ENCODE peak calls at places on chromosome 22, in eight cellular contexts. I is astrocyte of the spinal cord; P is fibroblast of pulmonary artery; Z is activated B cell treated with CpG ODN at 0.5 μM for 24 hours; W is tibial artery; X is choroid plexus epithelial cell; N is activated CD8-positive, alpha-beta T cell treated with anti-CD3 and anti-CD28 coated beads for 36 hours; Q is endothelial cell. B is an unnamed sample.

GRCh38 chr22:24189249-24190158 is 8.2 kb downstream of the SUSD2 start:
- DNase-seq in I (peak), P (peak), Z (peak), W (peak), X (peak), N (peak), Q (peak), B (no peak)

GRCh38 chr22:43239102-43239875 is 52.4 kb upstream of the TTLL12 start:
- DNase-seq in I (no peak), P (peak), Z (no peak), W (no peak), X (no peak), N (no peak), Q (no peak), B (no peak)

GRCh38 chr22:47943729-47944700 is 1181.6 kb downstream of the TBC1D22A start:
- DNase-seq in I (no peak), P (no peak), Z (no peak), W (no peak), X (no peak), N (no peak), Q (no peak), B (no peak)

GRCh38 chr22:45638834-45639746 is 32.5 kb upstream of the ATXN10 start:
- DNase-seq in I (peak), P (peak), Z (no peak), W (peak), X (peak), N (no peak), Q (no peak), B (no peak)

GRCh38 chr22:47047321-47048122 is 285.1 kb downstream of the TBC1D22A start:
- DNase-seq in I (no peak), P (no peak), Z (no peak), W (no peak), X (no peak), N (no peak), Q (no peak), B (no peak)

GRCh38 chr22:25112538-25113253 is 87.0 kb upstream of the CRYBB3 start:
- DNase-seq in I (no peak), P (no peak), Z (no peak), W (no peak), X (no peak), N (no peak), Q (no peak), B (no peak)

GRCh38 chr22:17145021-17145680 is 13.9 kb downstream of the HDHD5 start:
- DNase-seq in I (no peak), P (no peak), Z (no peak), W (no peak), X (no peak), N (no peak), Q (no peak), B (no peak)

GRCh38 chr22:42743501-42743991 is 22.9 kb upstream of the A4GALT start:
- DNase-seq in I (peak), P (peak), Z (no peak), W (peak), X (peak), N (no peak), Q (no peak), B (no peak)

GRCh38 chr22:46931414-46931813 is 169.0 kb downstream of the TBC1D22A start:
- DNase-seq in I (peak), P (peak), Z (no peak), W (no peak), X (peak), N (no peak), Q (no peak), B (no peak)

GRCh38 chr22:47213571-47214230 is 451.3 kb downstream of the TBC1D22A start:
- DNase-seq in I (no peak), P (peak), Z (peak), W (no peak), X (peak), N (peak), Q (no peak), B (no peak)

GRCh38 chr22:28938286-28938833 is 55.0 kb downstream of the ZNRF3 start:
- DNase-seq in I (no peak), P (no peak), Z (no peak), W (no peak), X (no peak), N (no peak), Q (no peak), B (no peak)

GRCh38 chr22:30636226-30637077 is 871 bp downstream of the SLC35E4 start:
- DNase-seq in I (peak), P (no peak), Z (peak), W (no peak), X (no peak), N (peak), Q (peak), B (no peak)

GRCh38 chr22:31501738-31502137 is 5.4 kb downstream of the SFI1 start:
- DNase-seq in I (no peak), P (no peak), Z (no peak), W (no peak), X (no peak), N (no peak), Q (no peak), B (no peak)

GRCh38 chr22:31734512-31734911 is 15.4 kb downstream of the PRR14L start:
- DNase-seq in I (peak), P (peak), Z (no peak), W (no peak), X (peak), N (no peak), Q (no peak), B (no peak)

GRCh38 chr22:46087816-46088277 is 62.5 kb upstream of the PPARA start:
- DNase-seq in I (peak), P (peak), Z (no peak), W (peak), X (peak), N (no peak), Q (no peak), B (no peak)

GRCh38 chr22:46577361-46578249 is 40.2 kb upstream of the CELSR1 start:
- DNase-seq in I (no peak), P (no peak), Z (no peak), W (no peak), X (no peak), N (peak), Q (no peak), B (no peak)

GRCh38 chr22:28795932-28796856 is 4.2 kb downstream of the XBP1 start:
- DNase-seq in I (no peak), P (no peak), Z (no peak), W (no peak), X (no peak), N (no peak), Q (no peak), B (no peak)

GRCh38 chr22:28909375-28909774 is 26.0 kb downstream of the ZNRF3 start:
- DNase-seq in I (no peak), P (peak), Z (no peak), W (no peak), X (peak), N (peak), Q (no peak), B (no peak)

GRCh38 chr22:28801845-28802594 is 1.7 kb upstream of the XBP1 start:
- DNase-seq in I (no peak), P (no peak), Z (no peak), W (peak), X (no peak), N (no peak), Q (no peak), B (no peak)

GRCh38 chr22:48594757-48595510 is 1232.7 kb downstream of the BRD1 start:
- DNase-seq in I (no peak), P (no peak), Z (no peak), W (no peak), X (no peak), N (no peak), Q (no peak), B (no peak)

GRCh38 chr22:19723165-19723989 is at the start of gene GP1BB:
- DNase-seq in I (peak), P (peak), Z (peak), W (no peak), X (peak), N (peak), Q (peak), B (no peak)

GRCh38 chr22:43955883-43956286 is 643 bp downstream of the SAMM50 start:
- DNase-seq in I (peak), P (peak), Z (no peak), W (no peak), X (no peak), N (peak), Q (no peak), B (no peak)

GRCh38 chr22:28977481-28977971 is 84.1 kb downstream of the C22orf31 start:
- DNase-seq in I (peak), P (peak), Z (no peak), W (no peak), X (peak), N (no peak), Q (no peak), B (no peak)

GRCh38 chr22:39534591-39535301 is 2.2 kb upstream of the RPS19BP1 start:
- DNase-seq in I (peak), P (peak), Z (peak), W (peak), X (peak), N (peak), Q (peak), B (no peak)

GRCh38 chr22:39534092-39534506 is 1.6 kb upstream of the RPS19BP1 start:
- DNase-seq in I (no peak), P (no peak), Z (no peak), W (no peak), X (no peak), N (peak), Q (no peak), B (no peak)

GRCh38 chr22:39530692-39531331 is 1.7 kb downstream of the RPS19BP1 start:
- DNase-seq in I (peak), P (peak), Z (no peak), W (no peak), X (peak), N (peak), Q (no peak), B (no peak)

GRCh38 chr22:39530136-39530535 is 2.4 kb downstream of the RPS19BP1 start:
- DNase-seq in I (no peak), P (no peak), Z (no peak), W (no peak), X (no peak), N (no peak), Q (no peak), B (no peak)

DNA sequence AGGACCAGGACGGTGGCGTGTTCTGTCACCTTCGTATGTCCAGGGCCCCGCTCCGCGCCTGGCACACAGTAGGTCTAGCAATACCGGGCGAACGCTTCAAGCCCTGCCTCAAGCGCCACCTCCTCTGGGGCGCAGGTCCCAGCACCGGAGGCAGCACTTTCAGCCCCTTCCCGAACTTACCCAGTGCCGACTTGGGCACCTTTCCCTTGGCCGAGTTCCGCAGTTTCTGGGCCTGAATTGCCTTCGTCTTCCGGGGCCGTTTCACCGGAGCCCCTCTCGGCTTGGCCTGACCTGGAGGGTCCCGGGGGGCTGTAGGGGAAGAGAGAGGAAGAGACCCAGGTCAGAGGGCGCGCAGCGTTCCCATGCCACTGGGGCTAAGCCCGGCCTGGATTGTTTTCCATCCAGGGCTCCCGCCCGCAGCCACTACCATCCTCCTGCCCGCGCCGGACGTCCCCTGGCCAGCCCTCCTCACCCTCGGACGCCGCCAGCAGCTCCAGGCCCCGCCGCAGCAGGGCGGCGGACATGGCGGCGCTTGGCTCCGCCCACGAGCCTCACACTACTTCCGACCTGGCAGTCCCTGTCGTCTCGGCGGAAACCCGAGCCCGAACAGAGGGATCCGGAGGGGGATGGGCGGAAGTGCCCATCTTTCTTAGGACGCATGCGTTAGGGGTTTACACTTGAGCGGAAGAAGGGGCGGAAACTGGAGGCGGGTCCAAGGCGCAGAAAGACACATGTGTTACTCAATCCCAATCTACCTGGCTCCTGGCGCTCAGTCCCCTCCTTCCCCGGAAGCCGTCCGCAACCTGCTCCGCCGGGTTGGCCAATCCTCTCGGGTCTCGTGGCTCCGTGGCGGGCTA is at the start of gene RPS19BP1:
- DNase-seq in I (peak), P (peak), Z (peak), W (peak), X (peak), N (peak), Q (peak), B (peak)
- TF ChIP-seq CTCF in I (no peak), P (no peak), Z (no peak), W (no peak), X (no peak), N (no peak), Q (no peak), B (no peak)

GRCh38 chr22:50074056-50074455 is 11.2 kb downstream of the MLC1 start:
- DNase-seq in I (no peak), P (no peak), Z (no peak), W (no peak), X (no peak), N (no peak), Q (no peak), B (no peak)
- TF ChIP-seq CTCF in I (no peak), P (no peak), Z (no peak), W (no peak), X (no peak), N (no peak), Q (no peak), B (no peak)

DNA sequence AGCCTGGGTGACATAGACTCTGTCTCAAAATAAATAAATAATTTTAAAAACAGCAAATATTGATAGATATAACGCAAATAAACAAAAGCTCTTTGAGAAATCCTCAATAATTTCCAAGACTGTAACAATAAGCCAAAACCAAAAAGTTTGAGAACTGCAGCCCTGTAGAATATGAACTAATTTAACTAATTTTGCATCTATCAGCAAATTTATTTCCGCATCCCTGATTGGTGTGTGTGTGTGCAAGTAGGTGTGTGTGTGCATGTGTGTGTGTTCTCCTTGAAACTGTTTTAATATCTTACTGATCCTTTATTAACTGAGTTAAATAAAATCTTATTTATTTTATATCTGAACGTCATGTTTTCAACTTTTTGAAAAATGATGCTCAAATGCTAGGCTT is 67.0 kb upstream of the ISX start:
- DNase-seq in I (no peak), P (no peak), Z (no peak), W (no peak), X (no peak), N (no peak), Q (no peak), B (no peak)
- TF ChIP-seq CTCF in I (no peak), P (no peak), Z (no peak), W (no peak), X (no peak), N (no peak), Q (no peak), B (no peak)

GRCh38 chr22:22357024-22357868 is 112.7 kb downstream of the VPREB1 start:
- DNase-seq in I (peak), P (peak), Z (peak), W (peak), X (peak), N (peak), Q (peak), B (peak)
- TF ChIP-seq CTCF in I (peak), P (peak), Z (no peak), W (peak), X (peak), N (peak), Q (peak), B (peak)

DNA sequence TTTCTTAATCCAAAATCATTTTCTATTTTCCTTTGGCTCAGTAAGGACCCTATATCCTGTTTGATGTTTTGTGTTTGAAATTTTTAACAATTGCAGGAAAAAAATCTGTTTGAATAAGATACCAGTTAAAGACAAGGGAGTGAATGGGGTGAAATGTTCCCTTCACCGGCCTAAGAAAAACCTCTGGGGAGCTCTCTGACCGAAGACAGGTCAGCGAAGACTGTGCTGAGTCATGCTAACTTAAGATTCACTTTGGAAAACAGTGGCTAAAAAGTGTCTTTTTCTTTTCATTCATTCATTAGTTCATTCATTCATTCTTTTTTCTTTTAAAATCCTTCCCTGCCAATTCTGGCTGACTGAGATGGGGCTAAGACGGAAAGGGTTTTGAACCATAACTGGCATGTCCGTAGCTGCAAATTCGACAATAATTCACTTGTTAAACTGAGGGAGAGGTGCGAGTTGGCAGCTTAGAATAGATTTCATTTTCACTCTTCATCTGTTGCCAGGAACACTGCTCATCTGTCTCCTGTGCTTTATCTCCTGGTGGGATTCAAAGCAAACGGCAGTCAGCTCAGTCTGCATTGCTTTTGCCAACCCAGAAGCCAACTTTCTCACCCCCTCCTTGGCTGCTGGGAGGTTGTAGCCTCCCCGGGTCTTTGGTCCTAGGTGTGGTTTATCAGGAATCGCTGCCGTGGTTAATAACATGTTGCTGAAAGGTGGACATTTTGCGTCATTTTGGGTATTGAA is 434.0 kb upstream of the LARGE1 start:
- DNase-seq in I (no peak), P (no peak), Z (no peak), W (no peak), X (no peak), N (no peak), Q (no peak), B (no peak)
- TF ChIP-seq CTCF in I (no peak), P (no peak), Z (no peak), W (no peak), X (no peak), N (no peak), Q (no peak), B (no peak)

GRCh38 chr22:38874529-38875222 is 2.7 kb upstream of the CBX6 start:
- DNase-seq in I (no peak), P (no peak), Z (no peak), W (no peak), X (no peak), N (no peak), Q (no peak), B (no peak)

GRCh38 chr22:38871360-38872171 is 450 bp downstream of the CBX6 start:
- DNase-seq in I (no peak), P (no peak), Z (peak), W (no peak), X (no peak), N (peak), Q (no peak), B (no peak)

GRCh38 chr22:38872172-38872830 is at the start of gene CBX6:
- DNase-seq in I (peak), P (peak), Z (peak), W (peak), X (peak), N (peak), Q (peak), B (no peak)

GRCh38 chr22:38873469-38874411 is 1.7 kb upstream of the CBX6 start:
- DNase-seq in I (no peak), P (no peak), Z (no peak), W (no peak), X (no peak), N (peak), Q (no peak), B (no peak)

DNA sequence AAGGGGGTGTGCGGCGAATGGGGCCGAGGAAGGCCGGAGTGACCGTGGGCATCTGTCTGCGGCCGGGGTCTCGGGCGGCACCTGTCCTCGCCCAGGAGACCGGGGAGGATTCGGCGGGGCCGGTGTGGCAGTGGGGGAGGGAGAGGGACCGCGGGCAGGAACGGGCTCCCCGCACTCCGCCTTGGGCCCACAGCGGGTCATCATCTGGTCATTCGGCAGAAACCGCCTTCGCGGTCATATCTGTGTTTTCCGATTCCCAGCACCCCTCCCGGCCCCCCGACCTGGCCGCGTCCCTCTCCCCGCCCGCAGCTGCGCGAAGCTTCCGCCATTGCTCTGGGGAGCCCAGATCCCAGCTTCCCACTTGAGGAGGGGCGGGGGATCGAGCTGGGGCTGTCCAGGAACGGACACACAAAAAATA is 824 bp upstream of the CBX6 start:
- DNase-seq in I (peak), P (peak), Z (peak), W (peak), X (peak), N (no peak), Q (peak), B (no peak)
- TF ChIP-seq CTCF in I (no peak), P (no peak), Z (no peak), W (no peak), X (no peak), N (no peak), Q (no peak), B (no peak)

DNA sequence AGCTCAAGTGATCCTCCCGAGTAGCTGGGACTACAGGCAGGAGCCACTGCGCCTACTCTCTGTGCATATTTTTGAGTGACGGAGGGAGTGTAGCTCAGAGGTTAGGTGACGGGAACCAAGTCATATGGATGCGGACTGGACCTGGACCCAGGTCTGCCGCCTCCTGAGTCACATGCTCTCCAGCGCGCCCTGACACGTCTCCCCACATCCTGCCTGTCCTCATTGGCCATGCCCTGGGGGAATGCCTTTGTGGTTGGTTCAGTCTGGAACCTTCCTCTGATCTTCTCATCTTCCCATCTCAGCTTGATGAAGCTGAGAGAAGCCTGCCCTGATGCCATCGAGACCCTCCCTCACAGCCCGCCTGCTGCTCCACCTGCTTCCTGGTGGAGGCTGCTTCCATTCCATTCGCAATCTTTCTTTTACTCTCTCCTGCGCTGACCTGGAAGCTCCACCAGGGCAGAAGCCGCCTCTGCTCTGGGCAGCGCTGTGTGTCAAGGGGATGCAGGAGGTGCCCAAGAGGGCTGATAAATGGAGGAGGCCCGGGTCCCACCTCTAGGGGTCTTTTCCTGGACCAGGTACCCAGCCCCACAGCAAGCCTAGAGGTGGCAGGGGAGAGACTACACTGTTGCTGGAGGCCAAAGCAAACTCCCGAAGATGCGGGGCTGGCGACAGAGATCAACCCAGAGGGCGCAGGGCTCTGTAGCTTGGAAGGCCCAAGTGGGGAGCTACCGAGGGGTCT is 13.9 kb upstream of the BAIAP2L2 start:
- DNase-seq in I (no peak), P (no peak), Z (no peak), W (no peak), X (no peak), N (no peak), Q (no peak), B (no peak)
- TF ChIP-seq CTCF in I (no peak), P (no peak), Z (no peak), W (no peak), X (no peak), N (no peak), Q (no peak), B (peak)